ENCODE peak calls at places on chromosomes 2 and 18, in six cellular contexts. T is EH; L is activated CD8-positive, alpha-beta memory T cell treated with anti-CD3 and anti-CD28 coated beads, Interleukin-2, amount 10 ng/mL, durations not matched to agents 7 days and 5 days; I is lower lobe of right lung; O is CD8-positive, alpha-beta memory T cell; R is SW480. Z is an unnamed sample.

GRCh38 chr2:237451582-237452469 is 35.2 kb upstream of the MLPH start:
- DNase-seq in O (no peak), L (no peak), I (no peak), T (peak; percentile 73), R (no peak), Z (no peak)

GRCh38 chr2:74304332-74305148 is 38.7 kb downstream of the SLC4A5 start:
- DNase-seq in T (no peak), R (no peak), O (no peak), L (no peak), I (no peak), Z (peak; percentile 50)

GRCh38 chr2:229674830-229675530 is 39.4 kb downstream of the DNER start:
- DNase-seq in I (no peak), R (no peak), O (no peak), T (no peak), L (no peak), Z (no peak)

GRCh38 chr2:227388537-227389011 is 825 bp upstream of the SCYGR1 start:
- DNase-seq in L (no peak), T (peak; percentile 90), O (no peak), R (no peak), I (no peak), Z (no peak)

GRCh38 chr2:25324905-25325592 is 16.7 kb downstream of the DNMT3A start:
- DNase-seq in T (peak; percentile 82), I (no peak), O (no peak), R (no peak), L (no peak), Z (no peak)

GRCh38 chr2:238098854-238099708 is 1.1 kb upstream of the ESPNL start:
- DNase-seq in T (no peak), R (no peak), L (peak; percentile 35), I (peak; percentile 54), O (no peak), Z (no peak)

GRCh38 chr18:37258131-37258530 is 307.5 kb downstream of the CELF4 start:
- DNase-seq in L (no peak), O (no peak), R (no peak), I (no peak), T (no peak), Z (no peak)

GRCh38 chr2:106034325-106034724 is 159.8 kb downstream of the UXS1 start:
- DNase-seq in O (no peak), T (no peak), I (no peak), R (no peak), L (no peak), Z (no peak)

GRCh38 chr2:44981714-44982108 is 27.5 kb downstream of the SIX2 start:
- DNase-seq in L (peak; percentile 67), T (peak; percentile 71), I (peak; percentile 79), R (peak; percentile 67), O (peak; percentile 39), Z (peak; percentile 71)

GRCh38 chr18:55398858-55399257 is 189.1 kb downstream of the TCF4 start:
- DNase-seq in I (no peak), L (no peak), O (no peak), T (no peak), R (no peak), Z (no peak)

GRCh38 chr2:76008001-76008702 is 297.4 kb upstream of the GCFC2 start:
- DNase-seq in T (no peak), L (no peak), I (peak; percentile 45), O (no peak), R (no peak), Z (peak; percentile 36)

GRCh38 chr18:62450546-62451395 is 72.1 kb upstream of the ZCCHC2 start:
- DNase-seq in T (peak; percentile 84), L (no peak), I (peak; percentile 77), O (no peak), R (peak; percentile 80), Z (peak; percentile 75)

GRCh38 chr18:25814841-25815458 is 275.5 kb downstream of the SS18 start:
- DNase-seq in R (no peak), O (no peak), L (no peak), I (no peak), T (peak; percentile 23), Z (no peak)

GRCh38 chr2:216188956-216189355 is 79.8 kb downstream of the XRCC5 start:
- DNase-seq in T (peak; percentile 68), O (no peak), L (no peak), I (no peak), R (no peak), Z (no peak)

GRCh38 chr18:6219116-6219717 is 195.5 kb downstream of the L3MBTL4 start:
- DNase-seq in L (no peak), I (no peak), T (peak; percentile 66), R (peak; percentile 6), O (no peak), Z (no peak)

GRCh38 chr2:119174216-119174992 is 15.9 kb upstream of the C1QL2 start:
- DNase-seq in L (peak; percentile 52), I (peak; percentile 66), R (peak; percentile 44), O (peak; percentile 36), T (peak; percentile 31), Z (no peak)

GRCh38 chr18:24413148-24413547 is 13.3 kb upstream of the IMPACT start:
- DNase-seq in R (no peak), T (peak; percentile 47), O (no peak), I (no peak), L (no peak), Z (no peak)

Z was measured in left lung.